ENCODE peak calls at places on chromosomes 16 and 17, in nine cellular contexts. O, A, V, R, N, P, H, Z and S are unnamed samples. For H3K36me3, the result is how much of the 10 kb centered on the place peaks cover.

GRCh38 chr16:76913046-76913445 is 277.9 kb upstream of the MON1B start:
- DNase-seq in P (no peak), Z (no peak), R (no peak), O (no peak), A (no peak), N (no peak), H (no peak), V (no peak), S (no peak)

GRCh38 chr16:78675312-78675711 is 575.9 kb downstream of the WWOX start:
- DNase-seq in H (no peak), O (no peak), A (no peak), V (no peak), Z (no peak), N (no peak), P (no peak), R (no peak), S (no peak)

GRCh38 chr16:69767459-69768229 is 5.5 kb downstream of the WWP2 start:
- DNase-seq in N (no peak), H (no peak), Z (no peak), O (no peak), P (no peak), A (no peak), V (no peak), R (no peak), S (no peak)

GRCh38 chr16:64455275-64455674 is 666.6 kb downstream of the CDH11 start:
- DNase-seq in R (no peak), A (no peak), P (no peak), H (no peak), Z (no peak), N (no peak), V (no peak), O (no peak), S (no peak)

GRCh38 chr17:68289936-68290267 is 1.0 kb downstream of the SLC16A6 start:
- DNase-seq in V (no peak), P (no peak), R (no peak), N (no peak), H (no peak), A (no peak), Z (no peak), O (no peak), S (no peak)

GRCh38 chr17:58755577-58756245 is at the start of gene PPM1E:
- DNase-seq in A (no peak), V (peak), R (peak), N (no peak), P (no peak), Z (peak), H (peak), O (peak), S (peak)

GRCh38 chr17:31443386-31443785 is 51.9 kb downstream of the RAB11FIP4 start:
- DNase-seq in O (no peak), V (no peak), H (no peak), R (no peak), A (no peak), N (no peak), P (no peak), Z (no peak), S (no peak)

GRCh38 chr16:50195276-50195675 is 42.2 kb downstream of the TENT4B start:
- DNase-seq in V (no peak), R (no peak), O (no peak), A (no peak), H (no peak), N (no peak), Z (no peak), P (no peak), S (no peak)

GRCh38 chr17:2749784-2750181 is 331 bp upstream of the CCDC92B start:
- DNase-seq in A (peak), O (peak), P (no peak), Z (peak), V (peak), H (peak), R (peak), N (no peak), S (peak)

GRCh38 chr16:2246301-2246885 is 5.0 kb downstream of the ECI1 start:
- DNase-seq in Z (no peak), O (no peak), P (no peak), H (no peak), R (no peak), A (no peak), N (no peak), V (no peak), S (no peak)

GRCh38 chr16:2364638-2365210 is 24.2 kb upstream of the ABCA3 start:
- DNase-seq in P (no peak), O (no peak), H (no peak), R (no peak), V (no peak), N (no peak), A (no peak), Z (no peak), S (no peak)

GRCh38 chr16:11309895-11310633 is 28.9 kb upstream of the PRM1 start:
- DNase-seq in V (no peak), A (no peak), O (no peak), P (no peak), H (no peak), N (no peak), Z (no peak), R (no peak), S (no peak)

GRCh38 chr17:378068-378467 is 25.5 kb upstream of the RPH3AL start:
- DNase-seq in N (no peak), V (peak), O (no peak), A (no peak), Z (no peak), H (no peak), P (no peak), R (no peak), S (no peak)

GRCh38 chr17:46027326-46028325 is 28.6 kb downstream of the STH start:
- DNase-seq in R (no peak), A (no peak), N (no peak), O (no peak), P (no peak), Z (no peak), H (peak), V (no peak), S (no peak)

GRCh38 chr17:46025510-46025909 is 26.5 kb downstream of the STH start:
- DNase-seq in A (no peak), P (no peak), V (no peak), R (no peak), N (no peak), Z (no peak), H (peak), O (no peak), S (no peak)

GRCh38 chr17:46026815-46027125 is 27.7 kb downstream of the STH start:
- DNase-seq in N (no peak), H (peak), O (no peak), R (no peak), Z (no peak), P (no peak), A (no peak), V (no peak), S (no peak)

GRCh38 chr17:46025060-46025459 is 26.0 kb downstream of the STH start:
- DNase-seq in O (no peak), A (no peak), Z (no peak), V (no peak), R (no peak), P (no peak), N (no peak), H (no peak), S (no peak)

DNA sequence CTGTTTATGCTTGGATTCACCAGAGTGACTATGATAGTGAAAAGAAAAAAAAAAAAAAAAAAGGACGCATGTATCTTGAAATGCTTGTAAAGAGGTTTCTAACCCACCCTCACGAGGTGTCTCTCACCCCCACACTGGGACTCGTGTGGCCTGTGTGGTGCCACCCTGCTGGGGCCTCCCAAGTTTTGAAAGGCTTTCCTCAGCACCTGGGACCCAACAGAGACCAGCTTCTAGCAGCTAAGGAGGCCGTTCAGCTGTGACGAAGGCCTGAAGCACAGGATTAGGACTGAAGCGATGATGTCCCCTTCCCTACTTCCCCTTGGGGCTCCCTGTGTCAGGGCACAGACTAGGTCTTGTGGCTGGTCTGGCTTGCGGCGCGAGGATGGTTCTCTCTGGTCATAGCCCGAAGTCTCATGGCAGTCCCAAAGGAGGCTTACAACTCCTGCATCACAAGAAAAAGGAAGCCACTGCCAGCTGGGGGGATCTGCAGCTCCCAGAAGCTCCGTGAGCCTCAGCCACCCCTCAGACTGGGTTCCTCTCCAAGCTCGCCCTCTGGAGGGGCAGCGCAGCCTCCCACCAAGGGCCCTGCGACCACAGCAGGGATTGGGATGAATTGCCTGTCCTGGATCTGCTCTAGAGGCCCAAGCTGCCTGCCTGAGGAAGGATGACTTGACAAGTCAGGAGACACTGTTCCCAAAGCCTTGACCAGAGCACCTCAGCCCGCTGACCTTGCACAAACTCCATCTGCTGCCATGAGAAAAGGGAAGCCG is 27.2 kb downstream of the STH start:
- DNase-seq in N (no peak), V (no peak), R (no peak), Z (no peak), A (no peak), O (no peak), H (peak), P (no peak), S (no peak)
- H3K36me3 ChIP-seq in N (under half), V (under half), R (under half), Z (under half), A (under half), O (under half), H (under half), P (under half), S (under half)

GRCh38 chr16:29683543-29684090 is 4.6 kb downstream of the QPRT start:
- DNase-seq in A (no peak), Z (no peak), O (no peak), V (no peak), N (no peak), P (no peak), R (no peak), H (no peak), S (no peak)

GRCh38 chr16:29687755-29688154 is 8.8 kb downstream of the QPRT start:
- DNase-seq in P (no peak), N (no peak), V (no peak), O (no peak), A (no peak), H (no peak), Z (no peak), R (no peak), S (no peak)

GRCh38 chr16:29688172-29688571 is 9.2 kb downstream of the QPRT start:
- DNase-seq in H (no peak), R (no peak), N (no peak), A (no peak), O (no peak), P (no peak), Z (no peak), V (no peak), S (no peak)

GRCh38 chr16:29684671-29685070 is 5.7 kb downstream of the QPRT start:
- DNase-seq in P (no peak), O (no peak), R (no peak), V (no peak), A (no peak), N (no peak), Z (no peak), H (no peak), S (no peak)

DNA sequence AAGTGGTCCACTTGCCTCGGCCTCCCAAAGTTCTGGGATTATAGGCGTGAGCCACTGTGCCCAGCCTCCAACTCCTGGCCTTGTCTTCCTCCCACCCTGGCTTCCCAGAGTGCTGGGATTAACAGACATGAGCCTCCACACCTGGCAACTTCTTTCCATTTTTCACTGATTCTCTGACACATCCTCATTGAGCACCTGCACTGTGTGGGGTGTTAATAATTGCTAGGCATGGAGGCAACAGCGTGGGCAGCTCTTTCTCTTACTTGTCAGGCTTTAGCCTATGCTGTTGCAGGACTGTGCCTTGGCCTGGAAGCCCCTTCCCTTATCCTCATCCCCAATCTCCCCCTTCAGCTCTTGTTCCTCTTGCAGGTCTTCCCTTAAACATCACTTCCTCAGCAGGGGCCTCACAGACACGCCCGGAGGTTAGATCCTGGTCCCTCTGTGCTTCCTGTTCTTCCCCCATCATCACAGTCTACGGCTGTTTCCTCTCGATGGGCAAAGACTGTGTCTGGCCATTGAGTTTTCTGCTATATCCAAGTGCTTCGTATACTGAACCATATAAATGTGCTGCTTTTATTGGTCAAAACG is 7.9 kb downstream of the QPRT start:
- DNase-seq in O (no peak), P (no peak), Z (no peak), A (no peak), R (no peak), N (no peak), V (no peak), H (no peak), S (no peak)
- TF ChIP-seq CTCF in O (no peak), P (no peak), Z (no peak), A (no peak), R (no peak), N (no peak), V (no peak), H (no peak), S (no peak)

DNA sequence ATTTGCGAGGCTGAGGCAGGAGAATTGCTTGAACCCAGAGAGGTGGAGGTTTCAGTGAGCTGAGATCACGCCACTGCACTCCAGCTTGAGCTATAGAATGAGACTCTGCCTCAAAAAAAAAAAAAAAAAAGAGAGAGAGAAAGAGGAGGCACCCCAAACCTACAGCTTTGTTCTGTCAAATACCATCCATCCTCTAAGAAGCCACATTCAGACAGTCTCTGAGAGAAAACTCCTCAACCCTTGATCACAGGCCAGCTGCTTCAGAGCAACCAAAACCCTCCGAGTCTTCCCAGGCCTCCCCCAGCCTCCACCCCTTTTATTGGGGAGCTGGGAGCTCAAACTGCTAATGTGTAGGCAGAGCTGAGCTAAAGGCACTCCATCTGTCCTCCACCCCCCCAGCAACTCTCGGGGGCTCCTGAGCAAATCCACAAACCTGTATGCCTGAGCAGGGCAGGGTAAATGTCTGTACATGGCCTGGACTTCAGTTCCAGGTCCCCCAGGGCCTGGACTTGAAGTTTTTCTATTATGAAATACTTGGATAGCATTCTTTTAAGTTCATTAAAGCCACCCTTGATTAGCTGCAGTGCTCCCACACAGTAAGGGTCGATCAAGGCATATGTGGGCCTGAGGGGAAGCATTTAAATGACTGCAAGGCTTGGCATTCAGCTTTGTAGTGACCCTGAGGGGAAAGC is 7.0 kb downstream of the FAM117A start:
- DNase-seq in P (no peak), A (no peak), H (no peak), O (no peak), N (no peak), R (no peak), V (no peak), Z (no peak), S (no peak)
- H3K27ac ChIP-seq in P (no peak), A (no peak), H (peak), O (peak), N (no peak), R (no peak), V (no peak), Z (no peak), S (no peak)

GRCh38 chr17:82602487-82602886 is 45.8 kb downstream of the WDR45B start:
- DNase-seq in Z (no peak), A (no peak), R (no peak), H (no peak), P (no peak), O (no peak), N (no peak), V (no peak), S (no peak)
- H3K36me3 ChIP-seq in Z (under half), A (under half), R (under half), H (under half), P (half or more), O (under half), N (under half), V (under half), S (under half)

GRCh38 chr17:76733618-76733957 is 3.5 kb downstream of the SRSF2 start:
- DNase-seq in A (no peak), Z (no peak), N (no peak), H (no peak), P (no peak), O (no peak), V (no peak), R (no peak), S (no peak)
- TF ChIP-seq CTCF in A (no peak), Z (no peak), N (no peak), H (no peak), P (no peak), O (no peak), V (no peak), R (no peak), S (no peak)

GRCh38 chr17:76681222-76682137 is 29.3 kb downstream of the MXRA7 start:
- DNase-seq in R (peak), P (peak), H (peak), O (peak), V (peak), Z (peak), N (peak), A (peak), S (peak)
- H3K27ac ChIP-seq in R (no peak), P (no peak), H (no peak), O (peak), V (no peak), Z (no peak), N (peak), A (no peak), S (no peak)

DNA sequence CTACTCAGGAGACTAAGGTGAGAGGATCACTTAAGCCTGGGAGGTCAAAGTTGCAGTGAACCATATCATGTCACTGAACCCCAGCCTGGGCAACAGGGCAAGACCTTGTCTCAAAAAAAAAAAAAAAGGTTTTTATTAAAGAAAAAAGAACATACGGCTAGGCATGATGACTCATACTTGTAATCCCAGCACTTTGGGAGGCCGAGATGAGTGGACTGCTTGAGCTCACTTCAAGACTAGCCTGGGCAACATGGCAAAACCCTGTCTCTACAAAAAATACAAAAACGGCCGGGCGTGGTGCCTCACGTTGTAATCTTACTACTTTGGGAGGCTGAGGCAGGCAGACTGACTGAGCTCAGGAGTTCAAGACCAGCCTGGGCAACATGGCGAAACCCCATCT is 38.4 kb downstream of the RANBP10 start:
- DNase-seq in Z (no peak), V (no peak), P (no peak), N (no peak), A (no peak), R (no peak), O (no peak), H (no peak), S (peak)
- H3K36me3 ChIP-seq in Z (under half), V (under half), P (under half), N (under half), A (under half), R (under half), O (under half), H (under half), S (under half)

GRCh38 chr17:14781123-14781522 is 480.2 kb downstream of the HS3ST3B1 start:
- DNase-seq in O (no peak), R (no peak), V (no peak), A (no peak), H (no peak), P (no peak), Z (no peak), N (no peak), S (no peak)
- TF ChIP-seq CTCF in O (no peak), R (no peak), V (no peak), A (no peak), H (no peak), P (no peak), Z (no peak), N (no peak), S (no peak)

GRCh38 chr17:57477483-57478357 is 221.4 kb downstream of the MSI2 start:
- DNase-seq in R (no peak), O (no peak), P (no peak), N (no peak), H (no peak), V (no peak), Z (no peak), A (no peak), S (no peak)
- H3K27ac ChIP-seq in R (no peak), O (no peak), P (no peak), N (no peak), H (no peak), V (no peak), Z (no peak), A (no peak), S (no peak)